ENCODE peak calls at places on chromosome 16, in four cellular contexts. O is H9, Y is IMR-90, N is mesendoderm. L is an unnamed sample.

GRCh38 chr16:30715777-30716445 is 16.9 kb downstream of the SRCAP start:
- DNase-seq in O (no peak), Y (peak; percentile 36), N (no peak), L (no peak)

GRCh38 chr16:15857779-15858560 is 1.1 kb upstream of the MYH11 start:
- DNase-seq in O (peak; percentile 54), Y (peak; percentile 50), N (peak; percentile 70), L (no peak)

GRCh38 chr16:47310792-47311211 is 150.1 kb downstream of the ITFG1 start:
- DNase-seq in O (no peak), Y (no peak), N (no peak), L (no peak)

GRCh38 chr16:48194828-48195566 is 39.2 kb upstream of the ABCC12 start:
- DNase-seq in O (no peak), Y (peak; percentile 56), N (no peak), L (no peak)

GRCh38 chr16:27383511-27384243 is 18.3 kb upstream of the IL21R start:
- DNase-seq in O (no peak), Y (no peak), N (no peak), L (no peak)

GRCh38 chr16:12489362-12489761 is 314.3 kb downstream of the CPPED1 start:
- DNase-seq in O (no peak), Y (no peak), N (no peak), L (no peak)

GRCh38 chr16:77227745-77228144 is 28.5 kb downstream of the SYCE1L start:
- DNase-seq in O (no peak), Y (no peak), N (no peak), L (no peak)

GRCh38 chr16:23298290-23298689 is 3.8 kb upstream of the SCNN1B start:
- DNase-seq in O (no peak), Y (no peak), N (no peak), L (no peak)

GRCh38 chr16:12637002-12637401 is 166.7 kb downstream of the CPPED1 start:
- DNase-seq in O (peak; percentile 47), Y (no peak), N (peak; percentile 84), L (no peak)

GRCh38 chr16:56041556-56042140 is 149.6 kb upstream of the GNAO1 start:
- DNase-seq in O (peak; percentile 78), Y (no peak), N (peak; percentile 78), L (peak; percentile 67)

GRCh38 chr16:87457051-87457611 is 35.7 kb downstream of the ZCCHC14 start:
- DNase-seq in O (no peak), Y (peak; percentile 76), N (no peak), L (no peak)

GRCh38 chr16:87407511-87408112 is 15.5 kb downstream of the MAP1LC3B start:
- DNase-seq in O (no peak), Y (no peak), N (no peak), L (no peak)

GRCh38 chr16:24054649-24055560 is 201.2 kb upstream of the CACNG3 start:
- DNase-seq in O (peak; percentile 68), Y (no peak), N (peak; percentile 45), L (peak; percentile 56)

GRCh38 chr16:11325404-11326083 is 19.7 kb upstream of the RMI2 start:
- DNase-seq in O (no peak), Y (no peak), N (no peak), L (no peak)

GRCh38 chr16:18797746-18798145 is 3.6 kb downstream of the ARL6IP1 start:
- DNase-seq in O (no peak), Y (no peak), N (no peak), L (no peak)

GRCh38 chr16:3459401-3460090 is 16.1 kb downstream of the NAA60 start:
- DNase-seq in O (no peak), Y (peak; percentile 29), N (peak; percentile 95), L (no peak)

GRCh38 chr16:49596119-49596518 is 222.5 kb downstream of the C16orf78 start:
- DNase-seq in O (peak; percentile 16), Y (peak; percentile 15), N (no peak), L (peak; percentile 38)

GRCh38 chr16:79748629-79749028 is 148.1 kb upstream of the MAF start:
- DNase-seq in O (no peak), Y (no peak), N (no peak), L (no peak)

GRCh38 chr16:21281698-21282389 is 3.8 kb upstream of the CRYM start:
- DNase-seq in O (no peak), Y (no peak), N (no peak), L (no peak)

GRCh38 chr16:23423496-23424049 is 29.4 kb downstream of the COG7 start:
- DNase-seq in O (no peak), Y (peak; percentile 99), N (no peak), L (no peak)

GRCh38 chr16:48231675-48232214 is 12.4 kb upstream of the LONP2 start:
- DNase-seq in O (peak; percentile 58), Y (peak; percentile 49), N (peak; percentile 55), L (peak; percentile 29)

GRCh38 chr16:57226701-57227621 is 18.1 kb upstream of the ARL2BP start:
- DNase-seq in O (no peak), Y (no peak), N (peak; percentile 14), L (no peak)
- H4K5ac ChIP-seq in O (no peak overlapping the region), Y (no peak overlapping the region), N (no peak overlapping the region), L (no peak overlapping the region)

GRCh38 chr16:66479661-66480264 is 52.7 kb downstream of the BEAN1 start:
- DNase-seq in O (peak; percentile 22), Y (no peak), N (no peak), L (no peak)

GRCh38 chr16:66483689-66484452 is 56.8 kb downstream of the BEAN1 start:
- DNase-seq in O (peak; percentile 90), Y (peak; percentile 63), N (peak; percentile 82), L (peak; percentile 95)

GRCh38 chr16:66480265-66481080 is 53.4 kb downstream of the BEAN1 start:
- DNase-seq in O (peak; percentile 28), Y (no peak), N (no peak), L (no peak)

GRCh38 chr16:66481081-66481942 is 54.2 kb downstream of the BEAN1 start:
- DNase-seq in O (peak; percentile 23), Y (no peak), N (no peak), L (no peak)

GRCh38 chr16:66481943-66482390 is 54.9 kb downstream of the BEAN1 start:
- DNase-seq in O (no peak), Y (no peak), N (no peak), L (no peak)
- H2BK5ac ChIP-seq in O (no peak overlapping the region), Y (no peak overlapping the region), N (no peak overlapping the region), L (no peak overlapping the region)

DNA sequence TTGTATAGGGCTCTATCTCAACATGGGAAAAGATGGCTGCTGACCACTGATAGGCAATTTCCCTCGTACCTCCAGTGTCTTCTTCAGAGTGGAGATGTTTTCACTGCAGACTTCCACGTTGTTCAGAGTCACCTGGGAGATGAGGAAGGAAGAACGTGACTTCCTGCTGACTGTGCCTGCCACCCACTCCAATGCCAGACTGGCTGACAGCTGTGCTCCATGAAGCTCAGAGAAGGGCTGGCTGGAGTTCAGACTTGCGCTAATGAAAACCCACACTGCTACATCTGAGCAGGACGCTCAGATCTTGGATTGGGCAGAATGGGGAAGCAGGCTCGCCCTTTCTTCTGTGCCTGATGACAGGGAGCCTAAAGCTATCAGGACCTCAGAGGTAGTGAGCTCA is 33.1 kb downstream of the COG4 start:
- DNase-seq in O (no peak), Y (peak; percentile 15), N (no peak), L (no peak)
- H4K5ac ChIP-seq in O (no peak overlapping the region), Y (no peak overlapping the region), N (no peak overlapping the region), L (no peak overlapping the region)

DNA sequence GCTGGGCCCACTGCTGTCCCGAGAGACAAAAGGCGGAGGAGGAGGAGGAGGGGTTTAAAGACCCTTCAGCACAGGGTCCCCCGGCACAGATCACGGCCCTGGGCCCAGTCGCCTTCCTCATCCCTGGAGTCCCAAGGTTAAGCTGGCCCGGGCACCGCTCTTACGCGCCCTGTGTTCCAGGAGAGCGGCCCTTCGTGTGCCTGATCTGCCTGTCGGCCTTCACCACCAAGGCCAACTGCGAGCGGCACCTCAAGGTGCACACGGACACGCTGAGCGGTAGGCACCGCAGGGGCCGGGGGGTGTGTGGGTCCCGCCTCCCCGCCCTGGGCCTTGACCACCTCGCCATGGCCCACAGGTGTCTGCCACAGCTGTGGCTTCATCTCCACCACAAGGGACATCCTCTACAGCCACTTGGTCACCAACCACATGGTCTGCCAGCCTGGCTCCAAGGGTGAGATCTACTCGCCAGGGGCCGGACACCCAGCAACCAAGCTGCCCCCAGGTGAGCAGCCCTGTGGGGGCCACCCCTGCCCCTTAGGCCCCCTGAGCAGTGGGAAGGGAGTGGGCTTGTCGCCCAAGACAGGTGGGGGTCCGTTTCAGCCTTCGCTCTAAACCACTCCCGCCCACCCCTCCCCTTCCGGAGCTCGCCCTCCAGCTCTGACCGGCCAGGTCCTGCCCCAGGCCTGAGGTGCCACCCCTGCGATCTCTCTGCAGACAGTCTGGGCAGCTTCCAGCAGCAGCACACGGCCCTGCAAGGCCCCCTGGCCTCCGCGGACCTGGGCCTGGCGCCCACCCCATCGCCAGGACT is 37.6 kb upstream of the ZC3H18 start:
- DNase-seq in O (no peak), Y (no peak), N (no peak), L (no peak)
- H2BK5ac ChIP-seq in O (no peak overlapping the region), Y (no peak overlapping the region), N (no peak overlapping the region), L (no peak overlapping the region)

GRCh38 chr16:80947239-80947638 is 59.4 kb downstream of the CMC2 start:
- DNase-seq in O (no peak), Y (no peak), N (no peak), L (no peak)
- H4K5ac ChIP-seq in O (no peak overlapping the region), Y (no peak overlapping the region), N (no peak overlapping the region), L (no peak overlapping the region)

GRCh38 chr16:57507414-57508083 is 21.3 kb upstream of the DOK4 start:
- DNase-seq in O (no peak), Y (no peak), N (peak; percentile 48), L (no peak)
- H2BK5ac ChIP-seq in O (no peak overlapping the region), Y (no peak overlapping the region), N (no peak overlapping the region), L (no peak overlapping the region)

GRCh38 chr16:89221604-89222003 is 4.1 kb downstream of the ZNF778 start:
- DNase-seq in O (no peak), Y (no peak), N (no peak), L (no peak)
- H4K5ac ChIP-seq in O (no peak overlapping the region), Y (no peak overlapping the region), N (no peak overlapping the region), L (no peak overlapping the region)

GRCh38 chr16:85459529-85460251 is 153.4 kb upstream of the GSE1 start:
- DNase-seq in O (no peak), Y (no peak), N (no peak), L (no peak)

GRCh38 chr16:85460252-85460982 is 152.7 kb upstream of the GSE1 start:
- DNase-seq in O (no peak), Y (no peak), N (no peak), L (no peak)

GRCh38 chr16:85457366-85457765 is 155.8 kb upstream of the GSE1 start:
- DNase-seq in O (no peak), Y (no peak), N (no peak), L (no peak)

GRCh38 chr16:85460983-85461813 is 151.9 kb upstream of the GSE1 start:
- DNase-seq in O (no peak), Y (peak; percentile 56), N (peak; percentile 54), L (no peak)

DNA sequence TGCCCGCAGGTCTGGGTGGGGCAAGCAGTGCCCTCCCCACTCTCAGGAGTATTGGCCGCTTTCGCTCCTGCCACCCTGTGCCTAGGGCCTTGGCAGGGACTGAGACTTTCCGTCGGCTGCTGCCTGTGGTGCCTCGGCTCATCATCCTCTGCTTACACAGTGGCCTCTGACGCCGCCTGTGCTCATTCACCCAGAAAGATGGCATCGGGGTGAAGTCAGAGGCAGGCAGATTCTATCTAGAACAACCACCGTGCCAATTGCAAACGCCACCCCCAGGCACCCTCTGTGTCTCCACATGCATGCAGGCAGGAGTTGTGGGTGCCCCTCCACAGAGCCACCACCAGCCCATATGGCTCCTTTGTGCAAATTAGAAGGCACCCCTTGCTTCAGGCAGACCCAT is 154.2 kb upstream of the GSE1 start:
- DNase-seq in O (no peak), Y (no peak), N (no peak), L (no peak)
- H2BK5ac ChIP-seq in O (no peak overlapping the region), Y (no peak overlapping the region), N (no peak overlapping the region), L (no peak overlapping the region)